ENCODE peak calls at places on chromosome 22, in ten cellular contexts. L, H, K, U, T, M, Q, Z, V and F are unnamed samples. For H3K4me1, the result is how much of the 10 kb centered on the place peaks cover.

GRCh38 chr22:27684856-27685255 is 116.7 kb downstream of the MN1 start:
- DNase-seq in L (no peak), Q (no peak), H (no peak), U (no peak), T (no peak), V (no peak), Z (no peak), M (no peak), K (no peak), F (no peak)

GRCh38 chr22:47776329-47776728 is 1013.9 kb downstream of the TBC1D22A start:
- DNase-seq in H (no peak), K (no peak), U (no peak), T (no peak), L (no peak), Q (no peak), M (no peak), V (no peak), Z (no peak), F (no peak)

GRCh38 chr22:48886604-48887393 is 940.9 kb downstream of the BRD1 start:
- DNase-seq in T (peak), V (no peak), U (no peak), H (peak), K (no peak), Q (no peak), Z (no peak), L (no peak), M (no peak), F (no peak)

GRCh38 chr22:47124946-47125345 is 362.5 kb downstream of the TBC1D22A start:
- DNase-seq in Q (no peak), K (no peak), L (no peak), M (no peak), Z (no peak), V (no peak), T (peak), U (no peak), H (no peak), F (no peak)

GRCh38 chr22:36017661-36018091 is 10.9 kb downstream of the RBFOX2 start:
- DNase-seq in U (no peak), M (no peak), L (no peak), K (no peak), T (no peak), V (no peak), Q (no peak), Z (no peak), H (no peak), F (no peak)

GRCh38 chr22:42336527-42337227 is 66.2 kb upstream of the TCF20 start:
- DNase-seq in K (no peak), T (no peak), Q (no peak), L (no peak), Z (no peak), U (no peak), V (no peak), H (no peak), M (no peak), F (no peak)

GRCh38 chr22:23175817-23176644 is 4.3 kb upstream of the BCR start:
- DNase-seq in T (no peak), Q (no peak), Z (no peak), H (no peak), K (no peak), U (no peak), L (no peak), M (no peak), V (no peak), F (no peak)

GRCh38 chr22:24156915-24157782 is 24.1 kb upstream of the SUSD2 start:
- DNase-seq in Q (peak), V (peak), Z (peak), U (peak), T (peak), M (peak), H (peak), L (peak), K (peak), F (peak)

GRCh38 chr22:46058591-46059519 is 81.9 kb upstream of the WNT7B start:
- DNase-seq in T (peak), U (no peak), Z (no peak), H (peak), Q (no peak), K (no peak), V (no peak), L (no peak), M (no peak), F (no peak)
- H3K4me1 ChIP-seq in T (under half), U (half or more), Z (under half), H (half or more), Q (half or more), K (under half), V (half or more), L (under half), M (under half), F (under half)

GRCh38 chr22:22042599-22043295 is 60.2 kb upstream of the TOP3B start:
- DNase-seq in Z (no peak), K (no peak), T (no peak), M (no peak), H (no peak), U (no peak), L (no peak), V (no peak), Q (no peak), F (no peak)
- H3K4me3 ChIP-seq in Z (no peak), K (no peak), T (no peak), M (no peak), H (no peak), U (no peak), L (no peak), V (no peak), Q (no peak), F (no peak)

DNA sequence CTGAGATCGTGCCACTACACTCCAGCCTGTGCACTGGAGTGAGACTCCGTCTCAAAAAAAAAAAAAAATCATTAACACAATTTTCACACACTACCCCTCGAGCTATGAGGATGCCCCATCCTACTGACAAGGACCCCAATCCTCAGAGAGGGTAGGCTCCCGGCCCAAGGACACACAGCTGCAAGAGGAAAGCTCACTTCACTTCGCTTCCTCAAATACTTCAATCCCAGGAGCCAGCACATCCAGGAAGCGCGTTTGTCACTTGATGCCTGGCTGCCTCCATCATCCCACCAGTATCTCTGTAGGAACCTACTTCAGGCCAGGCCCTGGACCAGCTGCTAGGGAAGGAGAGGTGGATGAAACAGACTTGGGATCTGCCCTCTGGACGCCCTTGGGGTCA is 144.0 kb downstream of the CRYBB2 start:
- DNase-seq in V (no peak), Z (no peak), M (no peak), Q (no peak), T (no peak), K (no peak), H (no peak), U (no peak), L (no peak), F (no peak)
- H3K4me1 ChIP-seq in V (under half), Z (under half), M (under half), Q (under half), T (under half), K (under half), H (half or more), U (under half), L (under half), F (under half)

DNA sequence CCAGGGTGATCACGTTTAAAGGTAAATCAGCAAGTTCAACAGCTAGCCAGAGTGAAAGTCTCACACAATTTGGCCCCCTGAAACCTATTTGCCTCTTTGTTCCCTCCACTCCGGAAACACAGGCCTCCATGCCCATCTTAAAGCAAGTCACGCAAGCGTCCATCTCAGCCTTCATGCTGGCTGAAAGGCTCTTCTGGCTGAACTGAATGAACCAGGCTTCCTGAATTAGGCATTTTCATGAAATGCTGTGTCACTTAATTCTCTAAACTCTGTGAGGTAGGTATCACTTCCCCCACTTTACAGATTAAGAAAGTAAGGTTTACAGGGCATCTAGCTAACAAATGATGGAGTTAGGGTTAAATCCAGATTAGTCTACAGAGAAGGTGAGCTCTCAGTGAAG is 1.4 kb downstream of the SLC25A17 start:
- DNase-seq in H (no peak), L (no peak), M (no peak), U (no peak), Z (no peak), Q (no peak), K (no peak), V (no peak), T (no peak), F (no peak)
- H3K4me3 ChIP-seq in H (peak), L (no peak), M (peak), U (no peak), Z (peak), Q (no peak), K (no peak), V (no peak), T (no peak), F (no peak)

GRCh38 chr22:17265649-17266248 is 46.5 kb upstream of the ADA2 start:
- DNase-seq in Q (no peak), U (no peak), K (peak), T (no peak), L (peak), V (no peak), Z (no peak), M (no peak), H (no peak), F (no peak)

GRCh38 chr22:17260291-17260690 is 41.1 kb upstream of the ADA2 start:
- DNase-seq in M (no peak), Z (no peak), L (no peak), T (no peak), U (no peak), K (no peak), H (no peak), Q (no peak), V (no peak), F (no peak)

GRCh38 chr22:17260950-17261349 is 41.7 kb upstream of the ADA2 start:
- DNase-seq in M (no peak), H (no peak), T (no peak), Z (no peak), K (no peak), V (no peak), L (no peak), Q (no peak), U (no peak), F (no peak)

GRCh38 chr22:17264321-17265052 is 45.3 kb upstream of the ADA2 start:
- DNase-seq in Q (no peak), V (no peak), Z (no peak), U (no peak), M (no peak), L (no peak), H (peak), T (no peak), K (no peak), F (no peak)

DNA sequence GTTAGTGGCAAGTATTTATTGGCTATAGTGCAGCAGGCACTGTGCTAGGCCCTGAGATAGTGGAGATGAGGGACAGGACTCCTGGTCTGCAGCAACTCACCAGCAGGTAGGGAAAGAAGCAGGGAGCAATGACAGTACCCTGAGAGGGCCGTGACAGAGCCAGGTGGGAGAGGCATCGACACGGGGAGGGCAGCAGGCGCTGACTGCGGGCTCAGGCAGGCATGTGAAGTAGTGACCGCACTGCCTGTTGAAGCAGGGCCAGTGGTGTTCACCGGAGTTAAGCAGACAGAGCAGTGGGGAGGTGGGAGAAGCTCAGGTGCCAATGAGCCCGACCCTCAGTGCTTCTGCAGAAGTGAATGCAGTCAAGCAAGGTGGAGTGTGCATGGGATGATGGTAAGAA is 43.7 kb upstream of the ADA2 start:
- DNase-seq in Q (no peak), V (no peak), U (no peak), K (no peak), T (no peak), H (no peak), L (no peak), M (no peak), Z (no peak), F (no peak)
- H3K4me1 ChIP-seq in Q (under half), V (under half), U (under half), K (under half), T (under half), H (under half), L (under half), M (under half), Z (under half), F (under half)

GRCh38 chr22:17913705-17914282 is 110.6 kb downstream of the MICAL3 start:
- DNase-seq in U (no peak), K (no peak), H (no peak), V (no peak), M (no peak), Q (no peak), L (no peak), T (no peak), Z (no peak), F (no peak)

GRCh38 chr22:17912942-17913704 is 111.2 kb downstream of the MICAL3 start:
- DNase-seq in T (no peak), L (no peak), Z (no peak), K (no peak), U (no peak), V (no peak), H (no peak), Q (no peak), M (no peak), F (no peak)

GRCh38 chr22:17911312-17911705 is 113.1 kb downstream of the MICAL3 start:
- DNase-seq in K (no peak), M (no peak), U (no peak), Q (no peak), T (no peak), Z (no peak), H (no peak), V (no peak), L (no peak), F (no peak)

GRCh38 chr22:17910561-17911311 is 113.6 kb downstream of the MICAL3 start:
- DNase-seq in T (no peak), L (no peak), U (no peak), Z (no peak), V (no peak), H (peak), Q (peak), M (peak), K (peak), F (no peak)

GRCh38 chr22:17911887-17912286 is 112.5 kb downstream of the MICAL3 start:
- DNase-seq in H (no peak), Z (no peak), K (no peak), L (no peak), M (no peak), Q (no peak), V (no peak), U (no peak), T (no peak), F (no peak)
- H3K4me3 ChIP-seq in H (no peak), Z (no peak), K (no peak), L (no peak), M (no peak), Q (no peak), V (no peak), U (no peak), T (no peak), F (no peak)

GRCh38 chr22:37995460-37995859 is 11.1 kb upstream of the SOX10 start:
- DNase-seq in K (no peak), Z (no peak), Q (no peak), V (no peak), H (no peak), L (no peak), T (no peak), M (no peak), U (no peak), F (no peak)

GRCh38 chr22:37994982-37995381 is 10.6 kb upstream of the SOX10 start:
- DNase-seq in V (no peak), H (no peak), T (no peak), Z (no peak), Q (no peak), U (no peak), K (no peak), L (no peak), M (no peak), F (no peak)

GRCh38 chr22:37996515-37997246 is 12.3 kb upstream of the SOX10 start:
- DNase-seq in T (no peak), L (peak), K (no peak), M (no peak), H (no peak), U (no peak), Q (no peak), Z (no peak), V (no peak), F (no peak)

GRCh38 chr22:37994049-37994448 is 9.7 kb upstream of the SOX10 start:
- DNase-seq in Z (no peak), M (no peak), U (no peak), H (no peak), Q (no peak), L (no peak), T (no peak), K (no peak), V (no peak), F (no peak)

DNA sequence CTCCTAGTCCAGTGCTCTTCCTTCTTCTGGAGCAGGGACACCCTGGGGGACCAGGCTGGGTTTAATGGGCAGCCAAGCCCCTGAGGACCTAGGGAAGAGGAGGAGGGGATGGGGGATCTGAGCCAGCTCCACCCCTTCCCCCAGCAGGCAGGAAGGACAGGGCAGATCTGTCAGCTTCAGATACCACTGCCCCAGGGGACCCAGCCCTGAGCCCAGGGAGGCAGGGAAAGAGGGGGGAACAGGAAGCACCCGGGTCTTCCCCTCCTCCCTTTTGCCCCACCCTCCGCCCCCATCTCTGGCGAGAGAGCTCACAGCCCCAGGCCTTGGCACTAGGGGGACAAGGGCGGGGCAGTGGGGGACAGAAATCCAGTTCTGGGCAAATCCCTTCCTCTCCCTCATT is 11.7 kb upstream of the SOX10 start:
- DNase-seq in K (no peak), U (no peak), T (no peak), Z (no peak), L (no peak), M (no peak), V (no peak), H (no peak), Q (no peak), F (no peak)
- H3K4me1 ChIP-seq in K (under half), U (under half), T (under half), Z (under half), L (under half), M (under half), V (under half), H (under half), Q (under half), F (under half)

DNA sequence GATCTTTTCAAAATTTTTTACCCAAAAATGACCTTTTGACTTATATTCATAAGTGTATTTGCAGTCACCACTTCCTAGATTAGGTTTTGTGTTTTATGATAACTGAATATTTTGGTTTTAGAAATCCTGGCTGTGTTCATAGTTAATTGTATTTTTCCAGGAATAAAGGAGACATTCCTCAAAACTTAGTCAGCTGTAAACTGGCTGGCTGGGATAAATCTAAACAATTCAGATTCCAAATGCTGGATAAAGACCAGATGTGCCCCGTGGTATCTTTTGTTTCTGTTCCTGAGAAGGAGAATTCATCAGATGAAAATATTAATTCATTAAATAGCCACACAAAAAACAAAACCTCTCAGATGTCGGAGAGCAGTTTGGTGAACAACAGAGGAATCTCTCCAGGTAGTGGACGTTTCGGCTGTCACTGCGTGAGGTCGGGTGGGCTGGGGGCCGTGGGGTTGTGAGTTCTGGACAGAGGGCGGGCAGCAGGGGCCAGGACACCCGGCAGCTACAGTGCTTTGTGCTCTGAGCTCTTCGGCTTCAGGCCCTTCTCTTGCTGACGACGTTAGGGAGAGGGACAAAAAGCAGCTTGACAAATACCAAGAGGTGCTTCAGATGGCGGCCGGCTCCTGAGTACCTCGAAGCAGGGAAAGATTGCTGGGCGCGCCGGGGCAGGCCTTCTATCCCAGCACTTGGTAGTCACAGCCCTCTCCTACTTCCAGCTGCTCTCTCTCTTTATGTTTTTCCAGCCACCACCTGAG is 24.6 kb downstream of the MOV10L1 start:
- DNase-seq in Z (no peak), T (no peak), Q (no peak), K (no peak), V (no peak), M (no peak), L (no peak), H (no peak), U (no peak), F (no peak)
- H3K4me3 ChIP-seq in Z (no peak), T (no peak), Q (no peak), K (no peak), V (no peak), M (no peak), L (no peak), H (no peak), U (no peak), F (no peak)

GRCh38 chr22:37331811-37332536 is 49.7 kb downstream of the CYTH4 start:
- DNase-seq in V (no peak), K (no peak), Q (no peak), H (no peak), U (no peak), T (no peak), M (peak), L (no peak), Z (no peak), F (no peak)

GRCh38 chr22:37330200-37331033 is 48.1 kb downstream of the CYTH4 start:
- DNase-seq in V (no peak), L (peak), Q (peak), K (peak), H (no peak), Z (no peak), T (no peak), M (peak), U (peak), F (no peak)

GRCh38 chr22:37333724-37334460 is 51.6 kb downstream of the CYTH4 start:
- DNase-seq in Q (no peak), T (no peak), K (no peak), Z (no peak), M (no peak), H (no peak), U (no peak), L (no peak), V (no peak), F (no peak)

GRCh38 chr22:37329239-37330140 is 47.2 kb downstream of the CYTH4 start:
- DNase-seq in Q (no peak), U (no peak), M (peak), H (no peak), K (no peak), L (no peak), V (no peak), T (no peak), Z (no peak), F (no peak)

DNA sequence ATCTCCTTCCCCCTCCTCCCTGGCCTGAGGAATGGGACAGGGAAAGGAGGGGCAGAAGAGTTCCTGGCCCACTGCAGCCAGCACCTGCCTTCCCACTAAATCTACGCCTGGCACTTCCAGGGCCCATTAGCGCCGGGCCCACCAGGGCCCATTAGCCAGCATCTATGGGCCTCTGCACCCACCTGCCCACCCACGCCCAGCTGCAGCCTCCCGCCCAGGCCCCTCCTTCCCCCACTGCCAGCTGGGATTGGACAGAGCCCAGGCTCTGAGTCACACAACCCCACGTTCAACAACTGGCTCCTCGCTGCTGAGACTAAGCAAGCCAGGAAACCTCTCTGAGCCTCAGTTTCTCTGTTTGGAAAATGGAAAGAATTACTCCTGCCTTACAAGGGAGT is 48.7 kb downstream of the CYTH4 start:
- DNase-seq in V (no peak), Z (no peak), K (no peak), L (no peak), T (no peak), Q (peak), U (no peak), M (no peak), H (no peak), F (no peak)
- H3K4me1 ChIP-seq in V (under half), Z (under half), K (under half), L (under half), T (under half), Q (under half), U (under half), M (half or more), H (under half), F (under half)